ENCODE peak calls at places on chromosomes 6 and 20, in four cellular contexts. O is K562, G is A549, W is GM12878. C is an unnamed sample.

GRCh38 chr6:129073651-129074419 is 190.9 kb downstream of the LAMA2 start:
- DNase-seq in O (no peak), G (no peak), W (no peak), C (no peak)

GRCh38 chr6:151387581-151387980 is 3.8 kb downstream of the ZBTB2 start:
- DNase-seq in O (no peak), G (no peak), W (no peak), C (no peak)

GRCh38 chr20:7272512-7272911 is 505.0 kb downstream of the BMP2 start:
- DNase-seq in O (no peak), G (no peak), W (no peak), C (no peak)

GRCh38 chr6:551405-551804 is 105.5 kb downstream of the HUS1B start:
- DNase-seq in O (peak), G (peak), W (no peak), C (peak)

GRCh38 chr6:139708342-139709199 is 334.1 kb upstream of the CITED2 start:
- DNase-seq in O (peak), G (peak), W (no peak), C (peak)

GRCh38 chr6:165961236-165961751 is 206.4 kb downstream of the TBXT start:
- DNase-seq in O (no peak), G (no peak), W (no peak), C (no peak)

GRCh38 chr20:53568351-53568750 is 25.3 kb downstream of the ZNF217 start:
- DNase-seq in O (no peak), G (no peak), W (no peak), C (no peak)

GRCh38 chr6:53461041-53461656 is 83.8 kb downstream of the GCLC start:
- DNase-seq in O (no peak), G (no peak), W (peak), C (no peak)

GRCh38 chr6:105135056-105135455 is 44.8 kb downstream of the POPDC3 start:
- DNase-seq in O (peak), G (peak), W (no peak), C (peak)

GRCh38 chr6:117169781-117170281 is 95.5 kb upstream of the VGLL2 start:
- DNase-seq in O (no peak), G (no peak), W (no peak), C (no peak)

GRCh38 chr6:89707766-89708165 is 69.2 kb upstream of the LYRM2 start:
- DNase-seq in O (no peak), G (no peak), W (no peak), C (no peak)

GRCh38 chr6:109454483-109455160 is 950 bp downstream of the MICAL1 start:
- DNase-seq in O (no peak), G (no peak), W (peak), C (no peak)

GRCh38 chr6:18343741-18344140 is 43.4 kb upstream of the RNF144B start:
- DNase-seq in O (no peak), G (peak), W (no peak), C (no peak)

GRCh38 chr20:38277691-38278090 is 17.2 kb upstream of the KIAA1755 start:
- DNase-seq in O (no peak), G (no peak), W (no peak), C (no peak)

GRCh38 chr6:170268216-170269129 is 22.4 kb downstream of the DLL1 start:
- DNase-seq in O (no peak), G (no peak), W (no peak), C (no peak)

GRCh38 chr6:135002974-135003703 is 51.5 kb downstream of the HBS1L start:
- DNase-seq in O (peak), G (no peak), W (peak), C (no peak)

GRCh38 chr20:42530855-42531674 is 658.6 kb downstream of the PTPRT start:
- DNase-seq in O (peak), G (peak), W (no peak), C (peak)

GRCh38 chr6:85490516-85491248 is 40.8 kb downstream of the NT5E start:
- DNase-seq in O (no peak), G (no peak), W (no peak), C (no peak)

GRCh38 chr6:57283096-57283495 is 34.3 kb upstream of the PRIM2 start:
- DNase-seq in O (no peak), G (no peak), W (no peak), C (no peak)

GRCh38 chr6:5125152-5126006 is 40.2 kb downstream of the PPP1R3G start:
- DNase-seq in O (peak), G (peak), W (no peak), C (peak)

GRCh38 chr6:20200761-20201160 is 11.5 kb downstream of the MBOAT1 start:
- DNase-seq in O (peak), G (peak), W (no peak), C (no peak)

GRCh38 chr20:37688093-37688492 is 5.7 kb upstream of the CTNNBL1 start:
- DNase-seq in O (no peak), G (no peak), W (no peak), C (no peak)

GRCh38 chr6:63805345-63805744 is 169.7 kb downstream of the PHF3 start:
- DNase-seq in O (no peak), G (no peak), W (no peak), C (no peak)

GRCh38 chr20:3846740-3847418 is at the start of gene MAVS:
- DNase-seq in O (peak), G (peak), W (peak), C (peak)

GRCh38 chr6:170584181-170584953 is at the start of gene PDCD2:
- DNase-seq in O (peak), G (peak), W (peak), C (peak)

GRCh38 chr6:52261229-52261628 is 16.9 kb upstream of the IL17F start:
- DNase-seq in O (no peak), G (no peak), W (no peak), C (no peak)

GRCh38 chr6:17389274-17389847 is 4.0 kb upstream of the CAP2 start:
- DNase-seq in O (no peak), G (no peak), W (no peak), C (no peak)

GRCh38 chr6:31834367-31834703 is 6.8 kb downstream of the HSPA1B start:
- DNase-seq in O (peak), G (peak), W (peak), C (peak)

DNA sequence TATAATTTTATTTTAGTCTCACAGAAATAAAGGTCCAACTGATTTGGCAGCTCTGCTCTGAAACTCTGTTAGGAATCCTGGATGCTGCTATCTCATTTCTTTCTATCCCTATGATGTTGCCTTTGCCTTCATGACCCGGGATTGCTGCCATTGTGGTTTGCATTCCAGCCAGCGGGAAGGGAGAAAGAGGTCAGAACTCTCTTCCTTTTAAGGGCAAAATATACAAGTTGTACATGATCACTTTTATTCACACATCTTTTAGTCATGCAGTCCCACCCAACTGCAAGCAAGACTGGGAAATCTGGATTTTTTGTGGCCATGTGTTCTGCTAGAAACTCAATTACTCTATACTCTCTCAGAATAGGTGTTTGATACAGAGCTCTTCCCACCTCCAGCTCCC is 263.1 kb upstream of the ZFP64 start:
- DNase-seq in O (no peak), G (no peak), W (no peak), C (no peak)
- TF ChIP-seq POLR2AphosphoS2 in O (no peak), G (no peak), W (no peak), C (no peak)

GRCh38 chr20:10861619-10862018 is 187.8 kb upstream of the JAG1 start:
- DNase-seq in O (no peak), G (peak), W (no peak), C (peak)
- TF ChIP-seq CEBPB in O (no peak), G (no peak), W (no peak), C (no peak)

GRCh38 chr6:130675072-130675471 is 152.1 kb upstream of the SMLR1 start:
- DNase-seq in O (peak), G (no peak), W (no peak), C (no peak)
- TF ChIP-seq POLR2AphosphoS2 in O (no peak), G (no peak), W (no peak), C (no peak)

GRCh38 chr6:159633196-159633595 is 59.8 kb downstream of the SOD2 start:
- DNase-seq in O (peak), G (peak), W (no peak), C (peak)
- TF ChIP-seq CEBPB in O (no peak), G (no peak), W (no peak), C (no peak)

GRCh38 chr20:35560541-35560940 is 18.7 kb downstream of the ERGIC3 start:
- DNase-seq in O (no peak), G (no peak), W (no peak), C (no peak)

GRCh38 chr20:35558981-35559693 is 17.3 kb downstream of the ERGIC3 start:
- DNase-seq in O (no peak), G (no peak), W (no peak), C (no peak)

GRCh38 chr20:35561268-35561667 is 19.4 kb downstream of the ERGIC3 start:
- DNase-seq in O (peak), G (peak), W (no peak), C (peak)

GRCh38 chr20:35561671-35562070 is 19.8 kb downstream of the ERGIC3 start:
- DNase-seq in O (peak), G (no peak), W (no peak), C (no peak)

DNA sequence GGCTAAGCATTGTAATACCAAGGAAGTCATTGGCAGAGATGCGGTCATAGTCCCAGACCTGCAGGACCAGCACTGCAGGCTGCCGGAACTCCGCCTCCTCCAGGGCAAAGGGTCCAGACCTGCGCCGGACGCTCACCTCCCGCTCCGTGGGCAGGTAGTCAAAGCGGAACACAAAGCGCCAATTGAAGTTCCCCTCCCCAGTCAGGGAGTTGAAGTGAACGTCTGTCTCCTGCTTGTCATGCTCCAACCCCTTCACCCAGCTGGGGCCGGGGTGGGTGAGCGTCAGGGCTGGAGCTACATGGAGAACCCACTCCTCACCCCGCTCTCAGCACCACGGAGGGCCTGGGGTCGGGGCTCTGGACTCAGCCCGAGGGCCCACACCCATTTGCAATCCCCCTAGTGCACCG is 18.2 kb downstream of the ERGIC3 start:
- DNase-seq in O (no peak), G (no peak), W (no peak), C (no peak)
- TF ChIP-seq POLR2AphosphoS2 in O (no peak), G (no peak), W (no peak), C (no peak)

GRCh38 chr6:33013608-33014007 is 4.2 kb upstream of the HLA-DOA start:
- DNase-seq in O (no peak), G (no peak), W (no peak), C (no peak)
- TF ChIP-seq CEBPB in O (no peak), G (no peak), W (no peak), C (no peak)

GRCh38 chr6:30446259-30446658 is 43.0 kb upstream of the HLA-E start:
- DNase-seq in O (no peak), G (no peak), W (no peak), C (no peak)

GRCh38 chr6:30450548-30450907 is 38.8 kb upstream of the HLA-E start:
- DNase-seq in O (no peak), G (no peak), W (no peak), C (no peak)

GRCh38 chr6:30443657-30444450 is 45.5 kb upstream of the HLA-E start:
- DNase-seq in O (no peak), G (no peak), W (no peak), C (no peak)

GRCh38 chr6:30444451-30444742 is 44.9 kb upstream of the HLA-E start:
- DNase-seq in O (no peak), G (no peak), W (no peak), C (no peak)

GRCh38 chr6:30447237-30447636 is 42.1 kb upstream of the HLA-E start:
- DNase-seq in O (peak), G (peak), W (no peak), C (peak)
- TF ChIP-seq POLR2AphosphoS2 in O (no peak), G (no peak), W (no peak), C (no peak)

GRCh38 chr6:11772109-11772830 is 6.3 kb downstream of the ADTRP start:
- DNase-seq in O (peak), G (peak), W (no peak), C (no peak)

GRCh38 chr6:11773581-11773980 is 5.0 kb downstream of the ADTRP start:
- DNase-seq in O (no peak), G (no peak), W (no peak), C (no peak)

GRCh38 chr6:11771473-11772048 is 7.0 kb downstream of the ADTRP start:
- DNase-seq in O (peak), G (no peak), W (no peak), C (no peak)

GRCh38 chr6:11774392-11774791 is 4.2 kb downstream of the ADTRP start:
- DNase-seq in O (no peak), G (no peak), W (no peak), C (no peak)

GRCh38 chr6:11773013-11773412 is 5.6 kb downstream of the ADTRP start:
- DNase-seq in O (no peak), G (no peak), W (no peak), C (no peak)
- TF ChIP-seq CEBPB in O (no peak), G (no peak), W (no peak), C (no peak)